ENCODE peak calls at places on chromosomes 12 and 14, in nine cellular contexts. V is uterus, J is upper lobe of right lung, G is adrenal gland, R is breast epithelium, H is astrocyte of the spinal cord, I is neural progenitor cell, W is endodermal cell, E is HFF-Myc. O is an unnamed sample.

GRCh38 chr14:99820702-99821331 is 27.6 kb downstream of the EML1 start:
- DNase-seq in V (no peak), W (no peak), J (no peak), E (no peak), H (no peak), R (no peak), I (no peak), G (no peak), O (no peak)

GRCh38 chr12:28814246-28814645 is 334.8 kb upstream of the FAR2 start:
- DNase-seq in J (no peak), I (no peak), E (no peak), G (no peak), H (no peak), V (no peak), W (no peak), R (peak), O (no peak)

GRCh38 chr14:95662376-95663186 is 23.6 kb upstream of the TCL1B start:
- DNase-seq in H (no peak), I (no peak), G (no peak), V (no peak), J (no peak), E (no peak), R (no peak), W (no peak), O (no peak)

GRCh38 chr12:28202374-28203130 is 12.3 kb downstream of the CCDC91 start:
- DNase-seq in W (no peak), V (no peak), G (no peak), H (no peak), J (no peak), E (no peak), I (no peak), R (no peak), O (no peak)

GRCh38 chr12:86634706-86635410 is 378.7 kb upstream of the MGAT4C start:
- DNase-seq in I (no peak), E (no peak), J (no peak), W (no peak), V (no peak), G (no peak), R (no peak), H (peak), O (peak)

GRCh38 chr12:237026-237815 is 23.3 kb upstream of the SLC6A12 start:
- DNase-seq in I (no peak), V (no peak), G (no peak), R (no peak), E (no peak), J (peak), W (peak), H (no peak), O (no peak)

GRCh38 chr14:105859717-105860614 is 333.6 kb downstream of the TMEM121 start:
- DNase-seq in W (peak), I (no peak), V (peak), H (no peak), J (peak), R (no peak), G (no peak), E (no peak), O (no peak)

GRCh38 chr12:59444932-59445331 is 150.9 kb upstream of the SLC16A7 start:
- DNase-seq in J (no peak), I (no peak), W (peak), H (peak), E (no peak), R (no peak), V (no peak), G (no peak), O (peak)

GRCh38 chr14:105840266-105841021 is 314.1 kb downstream of the TMEM121 start:
- DNase-seq in H (no peak), R (no peak), V (no peak), J (peak), G (peak), I (no peak), W (peak), E (no peak), O (no peak)

GRCh38 chr14:97319691-97320090 is 522.5 kb downstream of the VRK1 start:
- DNase-seq in V (no peak), R (no peak), E (no peak), G (peak), I (no peak), J (no peak), W (no peak), H (no peak), O (no peak)

GRCh38 chr14:63840981-63841380 is 11.8 kb upstream of the SYNE2 start:
- DNase-seq in G (peak), E (no peak), H (no peak), I (peak), R (no peak), J (peak), V (no peak), W (peak), O (no peak)

GRCh38 chr12:94963649-94964048 is 39.8 kb downstream of the NDUFA12 start:
- DNase-seq in J (no peak), I (no peak), H (no peak), E (no peak), R (no peak), V (no peak), G (no peak), W (no peak), O (no peak)

DNA sequence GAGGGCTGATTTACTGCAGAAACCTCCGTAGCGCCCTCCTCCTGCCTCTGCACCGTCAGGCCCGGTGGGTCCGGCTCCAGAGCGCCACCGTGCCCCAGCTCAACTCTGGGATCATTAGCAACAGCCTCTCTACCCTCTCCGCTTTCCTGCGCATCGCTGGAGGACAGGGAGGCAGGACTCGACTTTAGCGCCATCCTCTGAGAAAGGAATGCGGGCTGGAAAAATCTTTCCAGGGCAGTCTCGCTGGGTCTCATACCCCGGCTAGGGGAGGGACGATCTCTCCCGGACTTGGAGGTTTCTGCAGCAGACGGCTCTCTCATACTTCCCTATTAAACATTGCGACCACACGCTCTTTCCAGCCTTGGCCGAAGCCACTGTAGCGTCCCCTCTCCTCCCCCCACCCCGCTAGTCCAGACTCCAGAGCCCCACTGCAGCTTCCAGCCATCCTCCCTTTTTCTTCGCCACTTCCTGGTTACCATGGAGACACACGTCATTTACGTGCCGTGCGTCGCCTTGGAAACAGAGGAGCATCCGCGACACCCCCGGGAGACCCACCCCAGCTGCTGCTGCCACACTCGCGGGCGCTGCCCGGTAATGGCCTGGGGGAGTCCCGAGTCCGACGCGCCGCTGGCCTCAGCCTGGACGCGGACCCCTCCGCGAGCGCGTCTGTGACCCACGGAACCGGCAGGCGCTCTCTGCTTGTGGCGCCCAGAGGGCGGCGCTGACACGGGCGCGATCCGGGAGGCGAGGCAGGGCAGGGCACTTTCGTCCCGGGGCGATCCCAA is at the start of gene CCDC184:
- DNase-seq in I (peak), H (peak), E (peak), R (no peak), V (peak), G (peak), W (peak), J (peak), O (peak)
- H3K4me3 ChIP-seq in I (peak), H (peak), E (peak), R (peak), V (peak), G (peak), W (peak), J (peak), O (peak)

DNA sequence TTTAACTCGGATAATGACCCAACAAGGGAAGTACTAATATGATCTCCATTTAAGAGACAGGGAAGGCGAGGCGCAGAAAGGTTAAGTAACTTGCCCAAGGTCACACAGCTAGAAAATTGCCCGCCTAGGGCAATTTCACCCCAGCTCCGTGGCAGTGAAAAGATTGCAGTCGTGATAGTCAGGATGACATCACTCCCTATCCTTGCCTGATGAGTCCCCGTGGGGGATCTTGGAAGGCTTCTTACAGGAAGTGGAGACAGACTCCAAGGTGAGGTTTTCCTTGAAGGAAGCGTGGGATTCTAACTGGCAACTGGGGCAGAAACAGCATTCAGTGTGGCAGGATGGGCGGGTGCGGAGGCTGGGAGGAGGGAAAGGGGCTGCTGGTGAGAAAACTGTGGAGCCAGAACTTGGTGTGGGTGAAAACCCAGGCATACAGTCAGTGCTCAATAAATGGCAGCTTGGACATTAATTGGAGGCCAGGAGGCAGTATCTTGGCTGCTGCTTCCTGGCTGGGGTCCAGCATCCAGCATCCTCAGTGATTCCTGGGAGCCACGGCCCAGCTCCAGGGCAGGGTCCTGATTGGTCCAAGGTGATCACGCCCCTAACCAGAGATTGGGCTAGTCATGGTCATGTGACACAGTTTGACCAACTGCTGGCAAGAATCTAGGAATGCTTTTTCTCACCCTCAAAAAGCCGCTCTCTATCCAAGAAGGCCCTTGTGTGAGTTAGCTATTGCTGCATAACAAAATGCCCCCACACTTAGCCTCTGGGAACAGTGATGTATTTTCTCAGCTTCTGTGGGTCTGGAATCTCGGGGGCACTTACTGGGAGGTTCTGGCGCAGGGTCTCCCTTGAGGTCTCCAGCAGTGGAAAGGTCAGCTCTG is 118.8 kb upstream of the NCOR2 start:
- DNase-seq in G (no peak), H (peak), J (no peak), R (no peak), I (no peak), V (peak), W (peak), E (no peak), O (peak)
- H3K4me3 ChIP-seq in G (no peak), H (no peak), J (no peak), R (peak), I (no peak), V (no peak), W (no peak), E (no peak), O (no peak)

GRCh38 chr14:36579001-36579555 is 3.3 kb downstream of the NKX2-8 start:
- DNase-seq in I (peak), G (no peak), W (no peak), R (no peak), J (no peak), V (no peak), H (no peak), E (no peak), O (no peak)

GRCh38 chr14:36580856-36581831 is 1.3 kb downstream of the NKX2-8 start:
- DNase-seq in H (peak), E (no peak), J (peak), G (no peak), R (no peak), I (peak), V (no peak), W (peak), O (peak)

GRCh38 chr14:36579573-36580140 is 2.8 kb downstream of the NKX2-8 start:
- DNase-seq in V (no peak), E (no peak), I (peak), G (no peak), R (no peak), H (no peak), W (peak), J (no peak), O (no peak)

GRCh38 chr14:36582011-36582873 is at the start of gene NKX2-8:
- DNase-seq in E (no peak), R (no peak), W (peak), J (peak), G (no peak), V (no peak), H (no peak), I (peak), O (no peak)

DNA sequence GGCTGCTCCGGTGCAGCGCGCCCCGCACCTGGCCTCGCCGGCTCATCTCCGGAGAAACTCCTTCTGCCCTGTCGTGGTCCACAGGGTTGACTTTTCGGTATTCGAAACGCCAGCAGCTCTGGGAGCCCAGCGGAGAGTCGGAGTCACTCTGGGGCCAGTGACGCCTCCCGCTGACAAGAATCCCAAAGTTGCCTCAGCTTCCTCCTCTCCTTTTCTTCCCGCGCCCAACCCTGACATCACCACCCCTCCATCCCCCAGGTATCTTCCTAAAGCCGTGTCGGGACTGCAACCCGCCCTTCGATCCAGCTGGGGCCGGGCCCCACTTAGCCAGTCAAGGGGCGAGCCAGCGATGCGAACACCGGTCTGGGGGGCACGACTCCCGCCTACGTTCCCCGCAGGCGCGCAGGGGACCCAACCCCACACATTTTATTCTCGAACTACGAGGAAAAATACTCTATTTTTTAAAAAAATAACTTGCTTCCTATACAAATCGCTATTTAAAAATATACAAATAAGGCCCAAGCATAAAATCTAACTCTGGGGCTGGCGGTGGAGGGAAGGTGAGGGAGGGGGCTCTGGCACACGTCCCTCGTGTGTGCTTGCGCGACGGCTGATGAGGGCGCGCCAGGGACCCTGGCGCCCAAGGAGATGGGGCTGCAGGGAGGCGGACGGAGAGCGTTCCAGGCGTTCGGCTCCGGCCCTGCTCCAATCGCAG is 2.1 kb downstream of the NKX2-8 start:
- DNase-seq in I (peak), V (no peak), R (no peak), E (no peak), W (no peak), G (no peak), H (no peak), J (no peak), O (no peak)
- H3K4me3 ChIP-seq in I (peak), V (no peak), R (peak), E (no peak), W (peak), G (no peak), H (no peak), J (peak), O (no peak)

GRCh38 chr14:104725772-104726548 is 1.9 kb downstream of the ADSS1 start:
- DNase-seq in V (no peak), R (no peak), I (no peak), W (no peak), G (no peak), H (no peak), J (no peak), E (no peak), O (no peak)
- H3K4me3 ChIP-seq in V (no peak), R (peak), I (peak), W (no peak), G (no peak), H (no peak), J (no peak), E (no peak), O (no peak)

GRCh38 chr12:6826125-6826733 is 2.0 kb upstream of the P3H3 start:
- DNase-seq in J (no peak), G (no peak), W (peak), I (no peak), H (no peak), R (no peak), E (no peak), V (no peak), O (no peak)

GRCh38 chr12:6828671-6829531 is 694 bp downstream of the P3H3 start:
- DNase-seq in W (peak), I (peak), E (no peak), V (peak), H (peak), R (no peak), G (no peak), J (no peak), O (peak)

GRCh38 chr12:6826734-6827436 is 1.3 kb upstream of the P3H3 start:
- DNase-seq in J (no peak), G (no peak), I (no peak), R (no peak), V (no peak), H (no peak), W (peak), E (no peak), O (no peak)

GRCh38 chr12:6827982-6828670 is at the start of gene P3H3:
- DNase-seq in G (no peak), E (no peak), W (peak), J (no peak), H (peak), R (no peak), I (peak), V (peak), O (peak)

DNA sequence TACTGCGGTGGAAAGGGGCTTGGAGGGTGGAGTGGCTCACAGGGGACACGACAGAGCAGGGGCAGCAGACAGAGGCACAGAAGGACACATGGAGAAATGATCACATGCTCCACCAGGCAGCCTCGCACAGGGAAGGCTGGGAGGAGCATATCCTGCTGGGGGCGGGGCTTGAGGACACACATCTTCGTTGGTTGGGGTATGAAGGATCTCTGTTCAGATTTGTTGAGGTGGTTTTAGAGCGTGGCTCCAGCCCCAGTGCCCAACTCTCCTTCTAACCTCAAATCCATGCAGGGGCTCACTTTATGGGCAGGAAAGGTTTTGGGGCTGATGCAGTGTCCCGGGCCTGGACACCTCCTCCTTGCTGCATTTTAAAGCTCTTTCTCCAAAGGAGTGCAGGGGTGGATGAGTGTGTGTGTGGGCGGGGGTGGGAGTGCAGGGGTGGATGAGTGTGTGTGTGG is 741 bp upstream of the P3H3 start:
- DNase-seq in G (peak), R (peak), V (peak), H (peak), I (peak), J (peak), W (peak), E (peak), O (peak)
- H3K4me3 ChIP-seq in G (no peak), R (peak), V (no peak), H (no peak), I (peak), J (no peak), W (no peak), E (peak), O (peak)

GRCh38 chr12:14833336-14833735 is 10.0 kb downstream of the ART4 start:
- DNase-seq in J (no peak), R (no peak), I (no peak), V (no peak), W (no peak), H (no peak), E (no peak), G (no peak), O (no peak)

GRCh38 chr12:14834502-14834901 is 8.8 kb downstream of the ART4 start:
- DNase-seq in J (no peak), G (no peak), R (no peak), E (no peak), W (no peak), V (no peak), H (no peak), I (no peak), O (peak)

GRCh38 chr12:14839262-14839661 is 4.1 kb downstream of the ART4 start:
- DNase-seq in I (no peak), J (no peak), W (no peak), H (no peak), R (no peak), E (no peak), V (no peak), G (no peak), O (no peak)

GRCh38 chr12:14833952-14834351 is 9.4 kb downstream of the ART4 start:
- DNase-seq in H (no peak), E (no peak), J (no peak), W (no peak), I (no peak), V (no peak), R (no peak), G (no peak), O (no peak)

GRCh38 chr12:14836336-14837210 is 6.8 kb downstream of the ART4 start:
- DNase-seq in V (no peak), G (peak), E (no peak), R (no peak), W (no peak), I (no peak), H (peak), J (no peak), O (peak)
- H3K4me3 ChIP-seq in V (no peak), G (no peak), E (no peak), R (no peak), W (no peak), I (no peak), H (no peak), J (no peak), O (peak)

O was measured in cardiac fibroblast.